ENCODE peak calls at places on chromosomes 13 and 19, in six cellular contexts. U, J, R, V, E and B are unnamed samples.

GRCh38 chr13:26759907-26760834 is at the start of gene GPR12:
- DNase-seq in J (no peak), V (no peak), U (no peak), E (no peak), R (no peak), B (no peak)

GRCh38 chr19:17073869-17074627 is 1.2 kb downstream of the HAUS8 start:
- DNase-seq in J (no peak), R (no peak), V (no peak), U (no peak), E (no peak), B (no peak)

GRCh38 chr13:66076417-66076816 is 1153.7 kb downstream of the PCDH9 start:
- DNase-seq in V (no peak), U (no peak), E (no peak), J (no peak), R (no peak), B (no peak)

GRCh38 chr13:104683789-104684188 is 1617.6 kb upstream of the SLC10A2 start:
- DNase-seq in V (no peak), U (no peak), R (no peak), J (no peak), E (no peak), B (no peak)

GRCh38 chr13:79593611-79594275 is 112.8 kb downstream of the NDFIP2 start:
- DNase-seq in U (no peak), J (no peak), V (no peak), R (no peak), E (no peak), B (peak; percentile 73)

GRCh38 chr13:52832268-52832667 is 16.2 kb downstream of the PCDH8 start:
- DNase-seq in E (no peak), R (no peak), V (no peak), J (no peak), U (no peak), B (no peak)

GRCh38 chr19:7799640-7800355 is 30.2 kb upstream of the EVI5L start:
- DNase-seq in U (peak; percentile 44), E (no peak), R (peak; percentile 67), V (no peak), J (peak; percentile 71), B (no peak)

GRCh38 chr13:51494151-51494550 is 41.3 kb upstream of the INTS6 start:
- DNase-seq in R (no peak), V (no peak), J (no peak), U (no peak), E (no peak), B (no peak)

GRCh38 chr19:41945135-41945766 is 13.9 kb downstream of the RABAC1 start:
- DNase-seq in U (no peak), J (peak; percentile 91), E (no peak), V (peak; percentile 53), R (no peak), B (no peak)

GRCh38 chr13:114222461-114222968 is 12.2 kb upstream of the CDC16 start:
- DNase-seq in U (no peak), V (no peak), R (no peak), E (no peak), J (no peak), B (no peak)

GRCh38 chr13:110294146-110294545 is 12.8 kb downstream of the COL4A1 start:
- DNase-seq in U (no peak), V (no peak), J (no peak), R (no peak), E (no peak), B (no peak)

GRCh38 chr19:342801-343421 is 1.7 kb downstream of the MIER2 start:
- DNase-seq in E (no peak), U (peak; percentile 72), R (no peak), V (no peak), J (no peak), B (no peak)

GRCh38 chr13:98181106-98181815 is 4.2 kb upstream of the RNF113B start:
- DNase-seq in R (no peak), E (no peak), U (no peak), V (no peak), J (no peak), B (no peak)

GRCh38 chr19:52935434-52935833 is 12.2 kb upstream of the ZNF888 start:
- DNase-seq in R (no peak), J (no peak), U (no peak), E (no peak), V (no peak), B (no peak)

GRCh38 chr13:24670927-24671326 is 9.3 kb upstream of the ATP12A start:
- DNase-seq in R (peak; percentile 60), E (no peak), J (no peak), V (no peak), U (no peak), B (no peak)

DNA sequence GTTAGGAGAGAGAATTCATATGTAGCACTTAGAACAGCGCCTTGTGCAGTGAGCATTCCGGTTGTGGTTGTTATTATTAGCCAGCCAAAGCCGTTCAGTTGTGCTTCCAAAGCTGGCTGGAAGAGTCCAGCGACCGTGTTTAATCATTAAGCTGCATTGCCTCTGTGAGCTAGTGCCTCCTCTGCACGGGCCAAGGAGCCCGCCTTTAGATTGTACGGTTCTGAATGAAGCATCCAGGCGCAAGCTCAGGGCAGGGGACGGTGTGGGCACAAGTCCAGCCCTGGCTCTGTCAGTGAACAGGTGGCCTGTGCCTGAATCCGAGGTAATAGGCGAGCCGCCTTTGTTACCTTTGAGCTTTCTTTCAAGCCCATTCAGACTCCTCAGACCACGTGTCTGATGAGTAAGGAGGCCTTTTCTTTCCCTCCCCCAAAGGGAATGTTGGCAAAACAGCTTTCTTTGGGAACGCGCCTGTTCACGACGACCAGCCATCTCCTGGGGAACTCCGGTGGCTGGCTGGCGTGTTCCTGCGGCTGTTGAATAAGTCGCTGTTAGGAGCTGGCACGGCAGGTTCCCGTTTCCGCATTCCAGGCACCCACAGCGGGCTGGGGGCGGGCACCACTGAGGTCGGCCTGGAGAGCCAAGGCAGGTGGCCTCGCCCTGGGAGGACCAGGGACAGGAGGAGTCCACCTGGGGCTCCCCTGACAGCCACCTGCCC is 25.1 kb downstream of the SIPA1L3 start:
- DNase-seq in R (peak; percentile 96), V (peak; percentile 90), J (no peak), E (peak; percentile 92), U (no peak), B (peak; percentile 93)
- H3K4me3 ChIP-seq in R (peak overlapping the region; percentile 51), V (peak overlapping the region; percentile 9), J (no peak overlapping the region), E (no peak overlapping the region), U (no peak overlapping the region), B (peak overlapping the region; percentile 17)

DNA sequence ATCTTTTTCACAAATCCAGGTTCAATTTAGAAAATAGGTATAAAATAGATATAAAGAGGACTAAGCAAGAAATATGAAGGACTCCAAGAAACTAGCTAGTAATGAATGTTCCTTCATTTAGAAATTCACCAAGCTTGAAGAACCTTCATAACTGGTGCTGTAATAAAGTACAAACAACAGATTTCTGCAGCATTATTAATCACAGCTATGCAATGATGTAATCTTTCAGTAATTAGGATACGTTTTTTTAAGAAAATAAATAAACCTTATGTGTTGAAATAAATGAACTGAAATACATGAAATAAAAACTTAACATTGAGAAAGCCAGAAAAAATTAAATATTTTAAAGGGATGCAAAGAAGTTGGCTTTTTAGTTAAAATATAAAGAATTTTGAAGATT is 236.1 kb downstream of the RGCC start:
- DNase-seq in J (no peak), E (no peak), R (no peak), U (no peak), V (no peak), B (no peak)
- H3K4me1 ChIP-seq in J (no peaks in the 10 kb centered on the region), E (no peaks in the 10 kb centered on the region), R (peaks cover 55% of the 10 kb centered on the region), U (no peaks in the 10 kb centered on the region), V (no peaks in the 10 kb centered on the region), B (peaks cover 26% of the 10 kb centered on the region)

GRCh38 chr13:75416327-75417005 is 65.5 kb downstream of the TBC1D4 start:
- DNase-seq in J (no peak), R (no peak), V (no peak), U (no peak), E (no peak), B (no peak)
- TF ChIP-seq CTCF in J (no peak), R (no peak), V (no peak), U (no peak), E (no peak), B (no peak)

GRCh38 chr13:29845440-29846056 is 4.9 kb downstream of the UBL3 start:
- DNase-seq in E (no peak), J (no peak), V (no peak), R (peak; percentile 21), U (no peak), B (no peak)

GRCh38 chr13:29835280-29836061 is 14.9 kb downstream of the UBL3 start:
- DNase-seq in R (no peak), E (no peak), V (no peak), J (no peak), U (no peak), B (no peak)

GRCh38 chr13:29844441-29844840 is 6.0 kb downstream of the UBL3 start:
- DNase-seq in V (no peak), E (no peak), R (no peak), J (no peak), U (no peak), B (no peak)

DNA sequence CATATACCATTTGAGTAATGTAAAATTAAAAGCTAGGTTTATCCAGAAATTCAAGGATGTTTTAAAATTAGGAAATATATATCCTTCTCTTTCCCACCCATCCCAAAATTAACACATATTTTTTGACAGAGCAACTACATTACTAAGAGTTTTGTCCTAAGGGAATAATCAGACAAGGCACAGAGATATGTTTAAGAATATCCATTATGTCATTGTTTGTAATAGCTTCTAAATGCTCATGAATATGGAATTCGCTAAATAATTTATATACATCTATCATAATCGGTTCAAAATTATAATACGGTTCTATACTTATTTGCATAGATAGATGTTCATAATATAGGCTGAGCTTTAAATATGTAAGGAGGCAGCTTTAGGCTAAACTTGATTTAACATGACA is 9.8 kb downstream of the UBL3 start:
- DNase-seq in V (no peak), J (no peak), E (no peak), U (no peak), R (no peak), B (no peak)
- H3K4me3 ChIP-seq in V (no peak overlapping the region), J (no peak overlapping the region), E (no peak overlapping the region), U (no peak overlapping the region), R (no peak overlapping the region), B (no peak overlapping the region)

GRCh38 chr19:15464394-15465385 is at the start of gene RASAL3:
- DNase-seq in U (no peak), V (no peak), E (no peak), R (no peak), J (peak; percentile 83), B (no peak)

GRCh38 chr19:15466851-15467733 is 2.7 kb upstream of the RASAL3 start:
- DNase-seq in J (peak; percentile 57), U (no peak), R (peak; percentile 55), E (no peak), V (no peak), B (no peak)

GRCh38 chr19:15469513-15470297 is 5.4 kb upstream of the RASAL3 start:
- DNase-seq in V (no peak), J (peak; percentile 42), U (no peak), E (no peak), R (no peak), B (no peak)

GRCh38 chr19:15468675-15469512 is 4.5 kb upstream of the RASAL3 start:
- DNase-seq in R (no peak), E (no peak), J (no peak), V (no peak), U (no peak), B (no peak)

DNA sequence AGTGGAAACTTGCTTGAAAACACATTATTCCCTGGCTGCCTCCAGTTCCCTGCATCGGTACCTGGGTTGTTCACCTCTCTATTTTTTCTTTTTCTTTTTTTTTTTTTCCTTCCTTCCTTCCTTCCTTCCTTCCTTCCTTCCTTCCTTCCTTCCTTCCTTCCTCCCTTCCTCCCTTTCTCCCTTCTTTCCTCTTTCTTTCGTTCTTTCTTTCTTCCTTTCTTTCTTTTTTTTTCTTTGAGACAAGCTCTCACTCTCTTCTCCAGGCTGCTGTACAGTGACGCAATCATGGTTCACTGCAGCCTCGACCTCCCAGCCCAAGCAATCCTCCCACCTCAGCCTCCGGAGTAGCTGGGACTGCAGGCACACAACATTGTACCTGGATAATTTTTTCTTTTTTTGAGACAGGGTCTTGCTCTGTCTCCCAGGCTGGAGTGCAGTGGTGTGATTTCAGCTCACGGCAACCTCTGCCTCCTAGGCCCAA is 3.4 kb upstream of the RASAL3 start:
- DNase-seq in U (no peak), E (no peak), V (no peak), R (no peak), J (no peak), B (no peak)
- H3K4me1 ChIP-seq in U (peaks cover 8% of the 10 kb centered on the region), E (no peaks in the 10 kb centered on the region), V (peaks cover 12% of the 10 kb centered on the region), R (peaks cover 12% of the 10 kb centered on the region), J (peaks cover 51% of the 10 kb centered on the region), B (no peaks in the 10 kb centered on the region)